ENCODE peak calls at places on chromosome 21, in seven cellular contexts. W, A, S, M, V, R and I are unnamed samples.

GRCh38 chr21:43727571-43728466 is 8.9 kb downstream of the PDXK start:
- DNase-seq in M (peak), A (no peak), R (no peak), S (no peak), V (no peak), W (peak), I (no peak)

GRCh38 chr21:32392880-32393676 is at the start of gene URB1:
- DNase-seq in M (peak), R (peak), S (peak), A (peak), W (peak), V (peak), I (peak)

GRCh38 chr21:27429612-27430361 is 462.9 kb upstream of the ADAMTS5 start:
- DNase-seq in M (peak), R (no peak), A (no peak), W (no peak), S (peak), V (no peak), I (peak)

GRCh38 chr21:42423197-42423675 is 19.5 kb downstream of the UBASH3A start:
- DNase-seq in W (no peak), S (no peak), M (no peak), A (no peak), V (peak), R (peak), I (no peak)

GRCh38 chr21:31278511-31279155 is 65.4 kb downstream of the TIAM1 start:
- DNase-seq in A (no peak), W (no peak), S (no peak), R (no peak), V (no peak), M (no peak), I (no peak)

GRCh38 chr21:29219165-29219770 is 79.5 kb upstream of the BACH1 start:
- DNase-seq in W (no peak), M (no peak), A (no peak), V (no peak), S (no peak), R (no peak), I (no peak)

GRCh38 chr21:26846036-26846931 is 1.1 kb upstream of the ADAMTS1 start:
- DNase-seq in R (no peak), W (peak), M (peak), V (peak), S (peak), A (peak), I (peak)

GRCh38 chr21:44991538-44992483 is 52.0 kb downstream of the SLX9 start:
- DNase-seq in S (no peak), W (no peak), R (no peak), V (no peak), A (no peak), M (no peak), I (no peak)

GRCh38 chr21:45854702-45855247 is 126.8 kb upstream of the COL6A1 start:
- DNase-seq in W (no peak), M (no peak), V (no peak), S (no peak), R (no peak), A (no peak), I (no peak)

GRCh38 chr21:16358021-16358420 is 628.2 kb downstream of the USP25 start:
- DNase-seq in R (no peak), W (no peak), V (no peak), A (no peak), S (no peak), M (no peak), I (no peak)

GRCh38 chr21:40770435-40771055 is 76.4 kb downstream of the DSCAM start:
- DNase-seq in M (no peak), A (no peak), W (no peak), S (no peak), V (no peak), R (no peak), I (no peak)

GRCh38 chr21:43778469-43779335 is 2.6 kb upstream of the CSTB start:
- DNase-seq in A (no peak), R (no peak), S (no peak), M (no peak), W (no peak), V (no peak), I (no peak)

GRCh38 chr21:44313451-44313850 is 13.6 kb downstream of the PFKL start:
- DNase-seq in W (peak), M (no peak), R (no peak), S (no peak), A (no peak), V (no peak), I (no peak)

GRCh38 chr21:18244721-18245486 is at the start of gene CHODL:
- DNase-seq in S (no peak), A (peak), V (no peak), M (no peak), W (no peak), R (no peak), I (no peak)

GRCh38 chr21:36693144-36694040 is 5.5 kb upstream of the SIM2 start:
- DNase-seq in A (no peak), V (peak), R (no peak), S (no peak), M (no peak), W (no peak), I (no peak)

GRCh38 chr21:46284077-46284644 is 1.2 kb downstream of the MCM3AP start:
- DNase-seq in R (no peak), W (no peak), M (no peak), V (no peak), A (no peak), S (no peak), I (no peak)

GRCh38 chr21:45102391-45102932 is 28.1 kb downstream of the ADARB1 start:
- DNase-seq in M (peak), W (no peak), V (no peak), A (no peak), R (no peak), S (peak), I (peak)